ENCODE peak calls at places on chromosomes 12 and 14, in seven cellular contexts. One of them, this sample, is unnamed.
A peak's percentile ranks its signal among the peaks of the same experiment; 100 is the strongest.

GRCh38 chr12:22879203-22879602 is 254.2 kb downstream of the ETNK1 start:
- DNase-seq in occipital lobe: no peak
- DNase-seq in GM20000: no peak
- DNase-seq in HCT116: no peak
- DNase-seq in glutamatergic neuron: no peak
- DNase-seq in HFF-Myc: no peak
- DNase-seq in activated T-helper 9 cell treated with anti-CD3 and anti-CD28 coated beads, Interleukin-2, amount 50 U/mL, for 16 hours: no peak
- DNase-seq in this sample: no peak

GRCh38 chr14:32300146-32300545 is 29.0 kb upstream of the AKAP6 start:
- DNase-seq in occipital lobe: no peak
- DNase-seq in GM20000: no peak
- DNase-seq in HCT116: no peak
- DNase-seq in glutamatergic neuron: peak; percentile 71
- DNase-seq in HFF-Myc: no peak
- DNase-seq in activated T-helper 9 cell treated with anti-CD3 and anti-CD28 coated beads, Interleukin-2, amount 50 U/mL, for 16 hours: no peak
- DNase-seq in this sample: no peak

GRCh38 chr12:115158816-115159215 is 474.8 kb upstream of the TBX3 start:
- DNase-seq in occipital lobe: no peak
- DNase-seq in GM20000: no peak
- DNase-seq in HCT116: no peak
- DNase-seq in glutamatergic neuron: no peak
- DNase-seq in HFF-Myc: no peak
- DNase-seq in activated T-helper 9 cell treated with anti-CD3 and anti-CD28 coated beads, Interleukin-2, amount 50 U/mL, for 16 hours: no peak
- DNase-seq in this sample: no peak

GRCh38 chr14:64675246-64675645 is 29.0 kb upstream of the PLEKHG3 start:
- DNase-seq in occipital lobe: no peak
- DNase-seq in GM20000: no peak
- DNase-seq in HCT116: no peak
- DNase-seq in glutamatergic neuron: no peak
- DNase-seq in HFF-Myc: no peak
- DNase-seq in activated T-helper 9 cell treated with anti-CD3 and anti-CD28 coated beads, Interleukin-2, amount 50 U/mL, for 16 hours: no peak
- DNase-seq in this sample: no peak

GRCh38 chr12:112357214-112357613 is 25.0 kb downstream of the HECTD4 start:
- DNase-seq in occipital lobe: no peak
- DNase-seq in GM20000: no peak
- DNase-seq in HCT116: no peak
- DNase-seq in glutamatergic neuron: no peak
- DNase-seq in HFF-Myc: no peak
- DNase-seq in activated T-helper 9 cell treated with anti-CD3 and anti-CD28 coated beads, Interleukin-2, amount 50 U/mL, for 16 hours: no peak
- DNase-seq in this sample: no peak

GRCh38 chr14:39469094-39469710 is 37.0 kb upstream of the FBXO33 start:
- DNase-seq in occipital lobe: no peak
- DNase-seq in GM20000: peak; percentile 32
- DNase-seq in HCT116: no peak
- DNase-seq in glutamatergic neuron: peak; percentile 61
- DNase-seq in HFF-Myc: no peak
- DNase-seq in activated T-helper 9 cell treated with anti-CD3 and anti-CD28 coated beads, Interleukin-2, amount 50 U/mL, for 16 hours: no peak
- DNase-seq in this sample: peak; percentile 23

GRCh38 chr14:20934148-20934762 is 21.0 kb upstream of the RNASE2 start:
- DNase-seq in occipital lobe: no peak
- DNase-seq in GM20000: peak; percentile 21
- DNase-seq in HCT116: peak; percentile 62
- DNase-seq in glutamatergic neuron: peak; percentile 62
- DNase-seq in HFF-Myc: no peak
- DNase-seq in activated T-helper 9 cell treated with anti-CD3 and anti-CD28 coated beads, Interleukin-2, amount 50 U/mL, for 16 hours: peak; percentile 3
- DNase-seq in this sample: peak; percentile 10

GRCh38 chr12:82955020-82955419 is 268.3 kb downstream of the TMTC2 start:
- DNase-seq in occipital lobe: no peak
- DNase-seq in GM20000: no peak
- DNase-seq in HCT116: no peak
- DNase-seq in glutamatergic neuron: no peak
- DNase-seq in HFF-Myc: no peak
- DNase-seq in activated T-helper 9 cell treated with anti-CD3 and anti-CD28 coated beads, Interleukin-2, amount 50 U/mL, for 16 hours: no peak
- DNase-seq in this sample: no peak

GRCh38 chr12:27814851-27815591 is 35.0 kb upstream of the MANSC4 start:
- DNase-seq in occipital lobe: no peak
- DNase-seq in GM20000: no peak
- DNase-seq in HCT116: no peak
- DNase-seq in glutamatergic neuron: no peak
- DNase-seq in HFF-Myc: no peak
- DNase-seq in activated T-helper 9 cell treated with anti-CD3 and anti-CD28 coated beads, Interleukin-2, amount 50 U/mL, for 16 hours: no peak
- DNase-seq in this sample: no peak

GRCh38 chr12:52246720-52247621 is 13.9 kb downstream of the KRT7 start:
- DNase-seq in occipital lobe: no peak
- DNase-seq in GM20000: peak; percentile 33
- DNase-seq in HCT116: peak; percentile 50
- DNase-seq in glutamatergic neuron: no peak
- DNase-seq in HFF-Myc: no peak
- DNase-seq in activated T-helper 9 cell treated with anti-CD3 and anti-CD28 coated beads, Interleukin-2, amount 50 U/mL, for 16 hours: no peak
- DNase-seq in this sample: peak; percentile 32

GRCh38 chr14:20508367-20508766 is 3.0 kb downstream of the RNASE10 start:
- DNase-seq in occipital lobe: no peak
- DNase-seq in GM20000: no peak
- DNase-seq in HCT116: no peak
- DNase-seq in glutamatergic neuron: no peak
- DNase-seq in HFF-Myc: no peak
- DNase-seq in activated T-helper 9 cell treated with anti-CD3 and anti-CD28 coated beads, Interleukin-2, amount 50 U/mL, for 16 hours: no peak
- DNase-seq in this sample: no peak

GRCh38 chr12:63226792-63227463 is 75.9 kb upstream of the AVPR1A start:
- DNase-seq in occipital lobe: no peak
- DNase-seq in GM20000: no peak
- DNase-seq in HCT116: no peak
- DNase-seq in glutamatergic neuron: no peak
- DNase-seq in HFF-Myc: no peak
- DNase-seq in activated T-helper 9 cell treated with anti-CD3 and anti-CD28 coated beads, Interleukin-2, amount 50 U/mL, for 16 hours: no peak
- DNase-seq in this sample: no peak

GRCh38 chr12:25994252-25994651 is 35.8 kb downstream of the RASSF8 start:
- DNase-seq in occipital lobe: no peak
- DNase-seq in GM20000: no peak
- DNase-seq in HCT116: no peak
- DNase-seq in glutamatergic neuron: no peak
- DNase-seq in HFF-Myc: peak; percentile 89
- DNase-seq in activated T-helper 9 cell treated with anti-CD3 and anti-CD28 coated beads, Interleukin-2, amount 50 U/mL, for 16 hours: no peak
- DNase-seq in this sample: peak; percentile 91

GRCh38 chr12:110124184-110124995 is at the start of gene IFT81:
- DNase-seq in occipital lobe: peak; percentile 96
- DNase-seq in GM20000: peak; percentile 99
- DNase-seq in HCT116: peak; percentile 80
- DNase-seq in glutamatergic neuron: peak; percentile 96
- DNase-seq in HFF-Myc: no peak
- DNase-seq in activated T-helper 9 cell treated with anti-CD3 and anti-CD28 coated beads, Interleukin-2, amount 50 U/mL, for 16 hours: peak; percentile 95
- DNase-seq in this sample: peak; percentile 92

GRCh38 chr12:5038781-5039311 is 4.8 kb upstream of the KCNA5 start:
- DNase-seq in occipital lobe: no peak
- DNase-seq in GM20000: no peak
- DNase-seq in HCT116: no peak
- DNase-seq in glutamatergic neuron: no peak
- DNase-seq in HFF-Myc: no peak
- DNase-seq in activated T-helper 9 cell treated with anti-CD3 and anti-CD28 coated beads, Interleukin-2, amount 50 U/mL, for 16 hours: no peak
- DNase-seq in this sample: no peak

GRCh38 chr12:61504396-61505115 is 755.6 kb upstream of the USP15 start:
- DNase-seq in occipital lobe: no peak
- DNase-seq in GM20000: no peak
- DNase-seq in HCT116: no peak
- DNase-seq in glutamatergic neuron: no peak
- DNase-seq in HFF-Myc: no peak
- DNase-seq in activated T-helper 9 cell treated with anti-CD3 and anti-CD28 coated beads, Interleukin-2, amount 50 U/mL, for 16 hours: no peak
- DNase-seq in this sample: no peak

GRCh38 chr12:69023840-69024239 is 90.9 kb upstream of the CPM start:
- DNase-seq in occipital lobe: no peak
- DNase-seq in GM20000: no peak
- DNase-seq in HCT116: no peak
- DNase-seq in glutamatergic neuron: no peak
- DNase-seq in HFF-Myc: no peak
- DNase-seq in activated T-helper 9 cell treated with anti-CD3 and anti-CD28 coated beads, Interleukin-2, amount 50 U/mL, for 16 hours: no peak
- DNase-seq in this sample: no peak

GRCh38 chr14:103775506-103775905 is 59.9 kb downstream of the ZFYVE21 start:
- DNase-seq in occipital lobe: no peak
- DNase-seq in GM20000: no peak
- DNase-seq in HCT116: no peak
- DNase-seq in glutamatergic neuron: no peak
- DNase-seq in HFF-Myc: no peak
- DNase-seq in activated T-helper 9 cell treated with anti-CD3 and anti-CD28 coated beads, Interleukin-2, amount 50 U/mL, for 16 hours: no peak
- DNase-seq in this sample: no peak

GRCh38 chr12:118107026-118107425 is 3.2 kb upstream of the VSIG10 start:
- DNase-seq in occipital lobe: no peak
- DNase-seq in GM20000: no peak
- DNase-seq in HCT116: no peak
- DNase-seq in glutamatergic neuron: no peak
- DNase-seq in HFF-Myc: no peak
- DNase-seq in activated T-helper 9 cell treated with anti-CD3 and anti-CD28 coated beads, Interleukin-2, amount 50 U/mL, for 16 hours: no peak
- DNase-seq in this sample: no peak

GRCh38 chr12:92987362-92987761 is 58.3 kb upstream of the EEA1 start:
- DNase-seq in occipital lobe: peak; percentile 7
- DNase-seq in GM20000: no peak
- DNase-seq in HCT116: peak; percentile 42
- DNase-seq in glutamatergic neuron: no peak
- DNase-seq in HFF-Myc: peak; percentile 56
- DNase-seq in activated T-helper 9 cell treated with anti-CD3 and anti-CD28 coated beads, Interleukin-2, amount 50 U/mL, for 16 hours: no peak
- DNase-seq in this sample: peak; percentile 71

GRCh38 chr12:110901401-110901800 is 19.0 kb downstream of the MYL2 start:
- DNase-seq in occipital lobe: no peak
- DNase-seq in GM20000: no peak
- DNase-seq in HCT116: no peak
- DNase-seq in glutamatergic neuron: no peak
- DNase-seq in HFF-Myc: no peak
- DNase-seq in activated T-helper 9 cell treated with anti-CD3 and anti-CD28 coated beads, Interleukin-2, amount 50 U/mL, for 16 hours: no peak
- DNase-seq in this sample: no peak

GRCh38 chr14:50862171-50862570 is 9.7 kb upstream of the ABHD12B start:
- DNase-seq in occipital lobe: no peak
- DNase-seq in GM20000: no peak
- DNase-seq in HCT116: no peak
- DNase-seq in glutamatergic neuron: no peak
- DNase-seq in HFF-Myc: no peak
- DNase-seq in activated T-helper 9 cell treated with anti-CD3 and anti-CD28 coated beads, Interleukin-2, amount 50 U/mL, for 16 hours: no peak
- DNase-seq in this sample: no peak

GRCh38 chr12:54024127-54024526 is 4.1 kb upstream of the HOXC6 start:
- DNase-seq in occipital lobe: no peak
- DNase-seq in GM20000: no peak
- DNase-seq in HCT116: no peak
- DNase-seq in glutamatergic neuron: no peak
- DNase-seq in HFF-Myc: no peak
- DNase-seq in activated T-helper 9 cell treated with anti-CD3 and anti-CD28 coated beads, Interleukin-2, amount 50 U/mL, for 16 hours: no peak
- DNase-seq in this sample: peak; percentile 65

GRCh38 chr14:73758392-73759182 is 44.4 kb upstream of the PNMA1 start:
- DNase-seq in occipital lobe: peak; percentile 59
- DNase-seq in GM20000: peak; percentile 78
- DNase-seq in HCT116: peak; percentile 63
- DNase-seq in glutamatergic neuron: peak; percentile 75
- DNase-seq in HFF-Myc: no peak
- DNase-seq in activated T-helper 9 cell treated with anti-CD3 and anti-CD28 coated beads, Interleukin-2, amount 50 U/mL, for 16 hours: peak; percentile 68
- DNase-seq in this sample: peak; percentile 69

GRCh38 chr12:95220726-95221125 is 3.1 kb downstream of the VEZT start:
- DNase-seq in occipital lobe: no peak
- DNase-seq in GM20000: no peak
- DNase-seq in HCT116: no peak
- DNase-seq in glutamatergic neuron: no peak
- DNase-seq in HFF-Myc: no peak
- DNase-seq in activated T-helper 9 cell treated with anti-CD3 and anti-CD28 coated beads, Interleukin-2, amount 50 U/mL, for 16 hours: no peak
- DNase-seq in this sample: no peak

GRCh38 chr12:13183621-13184020 is 12.9 kb upstream of the EMP1 start:
- DNase-seq in occipital lobe: no peak
- DNase-seq in GM20000: no peak
- DNase-seq in HCT116: no peak
- DNase-seq in glutamatergic neuron: no peak
- DNase-seq in HFF-Myc: no peak
- DNase-seq in activated T-helper 9 cell treated with anti-CD3 and anti-CD28 coated beads, Interleukin-2, amount 50 U/mL, for 16 hours: no peak
- DNase-seq in this sample: no peak